ENCODE peak calls at places on chromosomes 13 and 19, in six cellular contexts. One of them, this sample, is unnamed.

GRCh38 chr19:58196911-58197616 is 14.2 kb downstream of the ZNF274 start:
- DNase-seq in IMR-90: peak; percentile 13
- DNase-seq in fibroblast of lung: peak; percentile 36
- DNase-seq in AG09319: no peak
- DNase-seq in nephron progenitor cell: no peak
- DNase-seq in brain microvascular endothelial cell: no peak
- DNase-seq in this sample: peak; percentile 40

GRCh38 chr19:18699403-18700054 is 16.0 kb downstream of the CRTC1 start:
- DNase-seq in IMR-90: no peak
- DNase-seq in fibroblast of lung: no peak
- DNase-seq in AG09319: no peak
- DNase-seq in nephron progenitor cell: no peak
- DNase-seq in brain microvascular endothelial cell: no peak
- DNase-seq in this sample: no peak

GRCh38 chr13:98846521-98846920 is 94.0 kb upstream of the SLC15A1 start:
- DNase-seq in IMR-90: no peak
- DNase-seq in fibroblast of lung: no peak
- DNase-seq in AG09319: no peak
- DNase-seq in nephron progenitor cell: no peak
- DNase-seq in brain microvascular endothelial cell: no peak
- DNase-seq in this sample: no peak

GRCh38 chr19:44512326-44513298 is 12.3 kb upstream of the ZNF180 start:
- DNase-seq in IMR-90: peak; percentile 58
- DNase-seq in fibroblast of lung: peak; percentile 35
- DNase-seq in AG09319: peak; percentile 3
- DNase-seq in nephron progenitor cell: peak; percentile 66
- DNase-seq in brain microvascular endothelial cell: peak; percentile 36
- DNase-seq in this sample: peak; percentile 78

GRCh38 chr13:39038569-39038898 is 278 bp downstream of the NHLRC3 start:
- DNase-seq in IMR-90: no peak
- DNase-seq in fibroblast of lung: no peak
- DNase-seq in AG09319: no peak
- DNase-seq in nephron progenitor cell: no peak
- DNase-seq in brain microvascular endothelial cell: no peak
- DNase-seq in this sample: peak; percentile 35

GRCh38 chr13:94192576-94192975 is 286.9 kb downstream of the DCT start:
- DNase-seq in IMR-90: peak; percentile 26
- DNase-seq in fibroblast of lung: no peak
- DNase-seq in AG09319: no peak
- DNase-seq in nephron progenitor cell: peak; percentile 34
- DNase-seq in brain microvascular endothelial cell: peak; percentile 34
- DNase-seq in this sample: peak; percentile 32

GRCh38 chr19:45863840-45864628 is at the start of gene FOXA3:
- DNase-seq in IMR-90: peak; percentile 17
- DNase-seq in fibroblast of lung: peak; percentile 15
- DNase-seq in AG09319: no peak
- DNase-seq in nephron progenitor cell: peak; percentile 63
- DNase-seq in brain microvascular endothelial cell: no peak
- DNase-seq in this sample: peak; percentile 43

GRCh38 chr13:114105351-114106225 is 26.8 kb downstream of the RASA3 start:
- DNase-seq in IMR-90: no peak
- DNase-seq in fibroblast of lung: no peak
- DNase-seq in AG09319: no peak
- DNase-seq in nephron progenitor cell: no peak
- DNase-seq in brain microvascular endothelial cell: no peak
- DNase-seq in this sample: no peak

GRCh38 chr13:28129911-28130693 is 8.2 kb upstream of the PAN3 start:
- DNase-seq in IMR-90: peak; percentile 4
- DNase-seq in fibroblast of lung: no peak
- DNase-seq in AG09319: no peak
- DNase-seq in nephron progenitor cell: no peak
- DNase-seq in brain microvascular endothelial cell: no peak
- DNase-seq in this sample: no peak

GRCh38 chr19:5926641-5927438 is 12.8 kb downstream of the CAPS start:
- DNase-seq in IMR-90: no peak
- DNase-seq in fibroblast of lung: no peak
- DNase-seq in AG09319: peak; percentile 94
- DNase-seq in nephron progenitor cell: peak; percentile 70
- DNase-seq in brain microvascular endothelial cell: peak; percentile 20
- DNase-seq in this sample: no peak

GRCh38 chr19:17948967-17949930 is 16.4 kb downstream of the CCDC124 start:
- DNase-seq in IMR-90: no peak
- DNase-seq in fibroblast of lung: no peak
- DNase-seq in AG09319: no peak
- DNase-seq in nephron progenitor cell: peak; percentile 46
- DNase-seq in brain microvascular endothelial cell: no peak
- DNase-seq in this sample: no peak

GRCh38 chr13:39900106-39900750 is 244.8 kb downstream of the COG6 start:
- DNase-seq in IMR-90: peak; percentile 49
- DNase-seq in fibroblast of lung: peak; percentile 74
- DNase-seq in AG09319: no peak
- DNase-seq in nephron progenitor cell: no peak
- DNase-seq in brain microvascular endothelial cell: peak; percentile 46
- DNase-seq in this sample: no peak

GRCh38 chr19:19324059-19324755 is 3.6 kb downstream of the MAU2 start:
- DNase-seq in IMR-90: no peak
- DNase-seq in fibroblast of lung: no peak
- DNase-seq in AG09319: no peak
- DNase-seq in nephron progenitor cell: no peak
- DNase-seq in brain microvascular endothelial cell: no peak
- DNase-seq in this sample: no peak

GRCh38 chr19:22422220-22422619 is at the start of gene ZNF98:
- DNase-seq in IMR-90: no peak
- DNase-seq in fibroblast of lung: no peak
- DNase-seq in AG09319: no peak
- DNase-seq in nephron progenitor cell: no peak
- DNase-seq in brain microvascular endothelial cell: no peak
- DNase-seq in this sample: no peak

GRCh38 chr19:6516018-6516658 is 14.0 kb upstream of the TUBB4A start:
- DNase-seq in IMR-90: peak; percentile 72
- DNase-seq in fibroblast of lung: peak; percentile 93
- DNase-seq in AG09319: peak; percentile 70
- DNase-seq in nephron progenitor cell: peak; percentile 97
- DNase-seq in brain microvascular endothelial cell: peak; percentile 94
- DNase-seq in this sample: peak; percentile 96

GRCh38 chr19:23312515-23312914 is 62.3 kb upstream of the ZNF724 start:
- DNase-seq in IMR-90: peak; percentile 7
- DNase-seq in fibroblast of lung: no peak
- DNase-seq in AG09319: no peak
- DNase-seq in nephron progenitor cell: no peak
- DNase-seq in brain microvascular endothelial cell: no peak
- DNase-seq in this sample: peak; percentile 81

GRCh38 chr13:100473087-100473486 is 115.5 kb downstream of the GGACT start:
- DNase-seq in IMR-90: no peak
- DNase-seq in fibroblast of lung: no peak
- DNase-seq in AG09319: no peak
- DNase-seq in nephron progenitor cell: no peak
- DNase-seq in brain microvascular endothelial cell: no peak
- DNase-seq in this sample: no peak

GRCh38 chr13:71374471-71375041 is 492.4 kb downstream of the DACH1 start:
- DNase-seq in IMR-90: no peak
- DNase-seq in fibroblast of lung: peak; percentile 6
- DNase-seq in AG09319: no peak
- DNase-seq in nephron progenitor cell: no peak
- DNase-seq in brain microvascular endothelial cell: no peak
- DNase-seq in this sample: peak; percentile 34

GRCh38 chr19:2867025-2867991 is at the start of gene ZNF556:
- DNase-seq in IMR-90: no peak
- DNase-seq in fibroblast of lung: no peak
- DNase-seq in AG09319: no peak
- DNase-seq in nephron progenitor cell: no peak
- DNase-seq in brain microvascular endothelial cell: no peak
- DNase-seq in this sample: peak; percentile 74

GRCh38 chr13:21152251-21152899 is 24.0 kb downstream of the SKA3 start:
- DNase-seq in IMR-90: no peak
- DNase-seq in fibroblast of lung: no peak
- DNase-seq in AG09319: no peak
- DNase-seq in nephron progenitor cell: no peak
- DNase-seq in brain microvascular endothelial cell: no peak
- DNase-seq in this sample: no peak

GRCh38 chr19:32367948-32368536 is 22.6 kb downstream of the ZNF507 start:
- DNase-seq in IMR-90: no peak
- DNase-seq in fibroblast of lung: no peak
- DNase-seq in AG09319: no peak
- DNase-seq in nephron progenitor cell: no peak
- DNase-seq in brain microvascular endothelial cell: no peak
- DNase-seq in this sample: no peak

GRCh38 chr19:4639531-4640246 is 373 bp downstream of the TNFAIP8L1 start:
- DNase-seq in IMR-90: no peak
- DNase-seq in fibroblast of lung: no peak
- DNase-seq in AG09319: no peak
- DNase-seq in nephron progenitor cell: peak; percentile 23
- DNase-seq in brain microvascular endothelial cell: no peak
- DNase-seq in this sample: no peak

GRCh38 chr19:21947775-21948174 is 63.0 kb downstream of the ZNF208 start:
- DNase-seq in IMR-90: no peak
- DNase-seq in fibroblast of lung: peak; percentile 6
- DNase-seq in AG09319: no peak
- DNase-seq in nephron progenitor cell: no peak
- DNase-seq in brain microvascular endothelial cell: no peak
- DNase-seq in this sample: peak; percentile 19

GRCh38 chr19:12294308-12295158 is at the start of gene ZNF44:
- DNase-seq in IMR-90: peak; percentile 91
- DNase-seq in fibroblast of lung: peak; percentile 91
- DNase-seq in AG09319: peak; percentile 84
- DNase-seq in nephron progenitor cell: peak; percentile 93
- DNase-seq in brain microvascular endothelial cell: peak; percentile 96
- DNase-seq in this sample: peak; percentile 98
- TF ChIP-seq CTCF in IMR-90: no peak
- TF ChIP-seq CTCF in fibroblast of lung: no peak
- TF ChIP-seq CTCF in AG09319: no peak
- TF ChIP-seq CTCF in nephron progenitor cell: no peak
- TF ChIP-seq CTCF in brain microvascular endothelial cell: no peak
- TF ChIP-seq CTCF in this sample: no peak

GRCh38 chr19:13241321-13242104 is 91.3 kb downstream of the IER2 start:
- DNase-seq in IMR-90: no peak
- DNase-seq in fibroblast of lung: no peak
- DNase-seq in AG09319: no peak
- DNase-seq in nephron progenitor cell: no peak
- DNase-seq in brain microvascular endothelial cell: no peak
- DNase-seq in this sample: no peak
- TF ChIP-seq CTCF in IMR-90: no peak
- TF ChIP-seq CTCF in fibroblast of lung: no peak
- TF ChIP-seq CTCF in AG09319: no peak
- TF ChIP-seq CTCF in nephron progenitor cell: no peak
- TF ChIP-seq CTCF in brain microvascular endothelial cell: peak; percentile 21
- TF ChIP-seq CTCF in this sample: no peak

GRCh38 chr19:7916908-7917291 is 2.3 kb downstream of the TGFBR3L start:
- DNase-seq in IMR-90: no peak
- DNase-seq in fibroblast of lung: no peak
- DNase-seq in AG09319: no peak
- DNase-seq in nephron progenitor cell: no peak
- DNase-seq in brain microvascular endothelial cell: no peak
- DNase-seq in this sample: no peak

GRCh38 chr19:7918615-7919421 is 1.3 kb upstream of the SNAPC2 start:
- DNase-seq in IMR-90: no peak
- DNase-seq in fibroblast of lung: no peak
- DNase-seq in AG09319: no peak
- DNase-seq in nephron progenitor cell: no peak
- DNase-seq in brain microvascular endothelial cell: no peak
- DNase-seq in this sample: no peak

GRCh38 chr19:7916137-7916907 is 1.7 kb downstream of the TGFBR3L start:
- DNase-seq in IMR-90: no peak
- DNase-seq in fibroblast of lung: no peak
- DNase-seq in AG09319: no peak
- DNase-seq in nephron progenitor cell: peak; percentile 65
- DNase-seq in brain microvascular endothelial cell: no peak
- DNase-seq in this sample: peak; percentile 56

GRCh38 chr19:7915250-7916136 is 863 bp downstream of the TGFBR3L start:
- DNase-seq in IMR-90: no peak
- DNase-seq in fibroblast of lung: no peak
- DNase-seq in AG09319: no peak
- DNase-seq in nephron progenitor cell: no peak
- DNase-seq in brain microvascular endothelial cell: no peak
- DNase-seq in this sample: no peak

GRCh38 chr19:7917292-7918061 is 2.7 kb upstream of the SNAPC2 start:
- DNase-seq in IMR-90: peak; percentile 45
- DNase-seq in fibroblast of lung: peak; percentile 48
- DNase-seq in AG09319: no peak
- DNase-seq in nephron progenitor cell: peak; percentile 82
- DNase-seq in brain microvascular endothelial cell: peak; percentile 29
- DNase-seq in this sample: peak; percentile 58
- TF ChIP-seq CTCF in IMR-90: peak; percentile 53
- TF ChIP-seq CTCF in fibroblast of lung: peak; percentile 65
- TF ChIP-seq CTCF in AG09319: peak; percentile 58
- TF ChIP-seq CTCF in nephron progenitor cell: peak; percentile 58
- TF ChIP-seq CTCF in brain microvascular endothelial cell: peak; percentile 65
- TF ChIP-seq CTCF in this sample: peak; percentile 42

GRCh38 chr19:38375748-38376147 is 1.4 kb downstream of the PSMD8 start:
- DNase-seq in IMR-90: peak; percentile 20
- DNase-seq in fibroblast of lung: peak; percentile 24
- DNase-seq in AG09319: no peak
- DNase-seq in nephron progenitor cell: no peak
- DNase-seq in brain microvascular endothelial cell: no peak
- DNase-seq in this sample: peak; percentile 31

GRCh38 chr19:38376576-38376975 is 2.2 kb downstream of the PSMD8 start:
- DNase-seq in IMR-90: no peak
- DNase-seq in fibroblast of lung: no peak
- DNase-seq in AG09319: no peak
- DNase-seq in nephron progenitor cell: no peak
- DNase-seq in brain microvascular endothelial cell: no peak
- DNase-seq in this sample: no peak

GRCh38 chr19:38375098-38375493 is 725 bp downstream of the PSMD8 start:
- DNase-seq in IMR-90: peak; percentile 11
- DNase-seq in fibroblast of lung: no peak
- DNase-seq in AG09319: no peak
- DNase-seq in nephron progenitor cell: no peak
- DNase-seq in brain microvascular endothelial cell: no peak
- DNase-seq in this sample: no peak

GRCh38 chr19:38373907-38374331 is 452 bp upstream of the PSMD8 start:
- DNase-seq in IMR-90: no peak
- DNase-seq in fibroblast of lung: no peak
- DNase-seq in AG09319: no peak
- DNase-seq in nephron progenitor cell: no peak
- DNase-seq in brain microvascular endothelial cell: no peak
- DNase-seq in this sample: no peak

GRCh38 chr19:38374332-38375097 is at the start of gene PSMD8:
- DNase-seq in IMR-90: peak; percentile 97
- DNase-seq in fibroblast of lung: peak; percentile 97
- DNase-seq in AG09319: peak; percentile 96
- DNase-seq in nephron progenitor cell: peak; percentile 97
- DNase-seq in brain microvascular endothelial cell: peak; percentile 98
- DNase-seq in this sample: peak; percentile 99
- TF ChIP-seq CTCF in IMR-90: peak; percentile 41
- TF ChIP-seq CTCF in fibroblast of lung: no peak
- TF ChIP-seq CTCF in AG09319: peak; percentile 20
- TF ChIP-seq CTCF in nephron progenitor cell: no peak
- TF ChIP-seq CTCF in brain microvascular endothelial cell: peak; percentile 31
- TF ChIP-seq CTCF in this sample: peak; percentile 7